ENCODE peak calls at places on chromosomes 12 and 14, in four cellular contexts. A, S, G and B are unnamed samples.

GRCh38 chr14:32933943-32934890 is 4.5 kb upstream of the NPAS3 start:
- DNase-seq in A (no peak), S (peak; percentile 53), G (no peak), B (no peak)

GRCh38 chr14:100544506-100545141 is 42.6 kb downstream of the BEGAIN start:
- DNase-seq in G (no peak), A (no peak), S (no peak), B (peak; percentile 14)

GRCh38 chr14:85482549-85482948 is 47.4 kb upstream of the FLRT2 start:
- DNase-seq in S (no peak), A (no peak), G (no peak), B (no peak)

GRCh38 chr12:59624732-59625455 is 29.1 kb downstream of the SLC16A7 start:
- DNase-seq in G (no peak), A (no peak), S (no peak), B (no peak)

GRCh38 chr12:53985900-53986685 is 1.1 kb downstream of the HOXC10 start:
- DNase-seq in A (peak; percentile 49), S (peak; percentile 67), G (no peak), B (no peak)

GRCh38 chr14:103067231-103067954 is 10.0 kb upstream of the CDC42BPB start:
- DNase-seq in G (peak; percentile 72), A (peak; percentile 95), S (no peak), B (peak; percentile 89)

GRCh38 chr12:4579305-4580097 is 17.5 kb downstream of the DYRK4 start:
- DNase-seq in S (peak; percentile 63), G (no peak), A (peak; percentile 29), B (peak; percentile 73)

GRCh38 chr12:116299548-116300150 is 22.2 kb upstream of the MED13L start:
- DNase-seq in G (no peak), A (no peak), S (no peak), B (no peak)

GRCh38 chr12:130121246-130122005 is 40.8 kb upstream of the FZD10 start:
- DNase-seq in G (no peak), A (no peak), S (no peak), B (no peak)

GRCh38 chr14:82094819-82095218 is 561.2 kb upstream of the SEL1L start:
- DNase-seq in G (no peak), A (no peak), S (no peak), B (no peak)

GRCh38 chr14:45559626-45560025 is 306.6 kb upstream of the MIS18BP1 start:
- DNase-seq in A (no peak), S (peak; percentile 53), G (no peak), B (no peak)

GRCh38 chr14:75489480-75489837 is 32.8 kb upstream of the BATF start:
- DNase-seq in A (no peak), S (no peak), G (no peak), B (no peak)

GRCh38 chr12:103748002-103748401 is 93.0 kb downstream of the NT5DC3 start:
- DNase-seq in A (no peak), G (no peak), S (no peak), B (no peak)

GRCh38 chr12:52382854-52383253 is 2.6 kb downstream of the KRT84 start:
- DNase-seq in G (no peak), S (no peak), A (no peak), B (peak; percentile 12)

GRCh38 chr14:41403360-41403759 is 203.3 kb upstream of the LRFN5 start:
- DNase-seq in G (no peak), A (no peak), S (peak; percentile 75), B (no peak)

GRCh38 chr14:80491131-80491530 is 279.8 kb upstream of the DIO2 start:
- DNase-seq in A (peak; percentile 37), G (no peak), S (peak; percentile 47), B (peak; percentile 41)

GRCh38 chr12:32828120-32828519 is 68.5 kb downstream of the PKP2 start:
- DNase-seq in G (no peak), S (no peak), A (no peak), B (no peak)